ENCODE peak calls at places on chromosome 2, in seven cellular contexts. One of them, this sample, is unnamed.

GRCh38 chr2:95315801-95316411 is 18.8 kb downstream of the KCNIP3 start:
- DNase-seq in non-pigmented ciliary epithelial cell: peak; percentile 30
- DNase-seq in fibroblast of pulmonary artery: peak; percentile 27
- DNase-seq in SK-MEL-5: no peak
- DNase-seq in effector CD4-positive, alpha-beta T cell: no peak
- DNase-seq in tibial nerve: no peak
- DNase-seq in osteocyte: no peak
- DNase-seq in this sample: no peak

GRCh38 chr2:36290306-36290705 is 65.3 kb upstream of the CRIM1 start:
- DNase-seq in non-pigmented ciliary epithelial cell: no peak
- DNase-seq in fibroblast of pulmonary artery: no peak
- DNase-seq in SK-MEL-5: no peak
- DNase-seq in effector CD4-positive, alpha-beta T cell: no peak
- DNase-seq in tibial nerve: no peak
- DNase-seq in osteocyte: no peak
- DNase-seq in this sample: no peak

GRCh38 chr2:154452906-154453493 is 245.5 kb upstream of the KCNJ3 start:
- DNase-seq in non-pigmented ciliary epithelial cell: no peak
- DNase-seq in fibroblast of pulmonary artery: peak; percentile 29
- DNase-seq in SK-MEL-5: peak; percentile 51
- DNase-seq in effector CD4-positive, alpha-beta T cell: no peak
- DNase-seq in tibial nerve: no peak
- DNase-seq in osteocyte: no peak
- DNase-seq in this sample: no peak

GRCh38 chr2:30235008-30235655 is 3.8 kb downstream of the LBH start:
- DNase-seq in non-pigmented ciliary epithelial cell: no peak
- DNase-seq in fibroblast of pulmonary artery: no peak
- DNase-seq in SK-MEL-5: no peak
- DNase-seq in effector CD4-positive, alpha-beta T cell: peak; percentile 48
- DNase-seq in tibial nerve: no peak
- DNase-seq in osteocyte: no peak
- DNase-seq in this sample: no peak

GRCh38 chr2:129252781-129253460 is 726.5 kb upstream of the RAB6C start:
- DNase-seq in non-pigmented ciliary epithelial cell: no peak
- DNase-seq in fibroblast of pulmonary artery: no peak
- DNase-seq in SK-MEL-5: no peak
- DNase-seq in effector CD4-positive, alpha-beta T cell: no peak
- DNase-seq in tibial nerve: no peak
- DNase-seq in osteocyte: no peak
- DNase-seq in this sample: no peak

GRCh38 chr2:65077898-65078297 is 21.7 kb downstream of the CEP68 start:
- DNase-seq in non-pigmented ciliary epithelial cell: no peak
- DNase-seq in fibroblast of pulmonary artery: no peak
- DNase-seq in SK-MEL-5: no peak
- DNase-seq in effector CD4-positive, alpha-beta T cell: no peak
- DNase-seq in tibial nerve: no peak
- DNase-seq in osteocyte: peak; percentile 59
- DNase-seq in this sample: no peak

GRCh38 chr2:218282173-218282991 is 9.9 kb downstream of the TMBIM1 start:
- DNase-seq in non-pigmented ciliary epithelial cell: no peak
- DNase-seq in fibroblast of pulmonary artery: no peak
- DNase-seq in SK-MEL-5: no peak
- DNase-seq in effector CD4-positive, alpha-beta T cell: no peak
- DNase-seq in tibial nerve: no peak
- DNase-seq in osteocyte: no peak
- DNase-seq in this sample: no peak

GRCh38 chr2:101418704-101419663 is 31.7 kb upstream of the CREG2 start:
- DNase-seq in non-pigmented ciliary epithelial cell: no peak
- DNase-seq in fibroblast of pulmonary artery: peak; percentile 85
- DNase-seq in SK-MEL-5: peak; percentile 74
- DNase-seq in effector CD4-positive, alpha-beta T cell: peak; percentile 54
- DNase-seq in tibial nerve: no peak
- DNase-seq in osteocyte: peak; percentile 80
- DNase-seq in this sample: no peak

GRCh38 chr2:207257291-207258190 is 91.8 kb upstream of the KLF7 start:
- DNase-seq in non-pigmented ciliary epithelial cell: no peak
- DNase-seq in fibroblast of pulmonary artery: no peak
- DNase-seq in SK-MEL-5: no peak
- DNase-seq in effector CD4-positive, alpha-beta T cell: no peak
- DNase-seq in tibial nerve: no peak
- DNase-seq in osteocyte: no peak
- DNase-seq in this sample: no peak

GRCh38 chr2:98664323-98664722 is 55.9 kb downstream of the UNC50 start:
- DNase-seq in non-pigmented ciliary epithelial cell: no peak
- DNase-seq in fibroblast of pulmonary artery: no peak
- DNase-seq in SK-MEL-5: no peak
- DNase-seq in effector CD4-positive, alpha-beta T cell: peak; percentile 46
- DNase-seq in tibial nerve: no peak
- DNase-seq in osteocyte: no peak
- DNase-seq in this sample: no peak

GRCh38 chr2:223853425-223853837 is 16.0 kb upstream of the AP1S3 start:
- DNase-seq in non-pigmented ciliary epithelial cell: peak; percentile 18
- DNase-seq in fibroblast of pulmonary artery: no peak
- DNase-seq in SK-MEL-5: no peak
- DNase-seq in effector CD4-positive, alpha-beta T cell: no peak
- DNase-seq in tibial nerve: no peak
- DNase-seq in osteocyte: no peak
- DNase-seq in this sample: no peak

GRCh38 chr2:42123426-42123825 is 45.7 kb upstream of the EML4 start:
- DNase-seq in non-pigmented ciliary epithelial cell: no peak
- DNase-seq in fibroblast of pulmonary artery: no peak
- DNase-seq in SK-MEL-5: no peak
- DNase-seq in effector CD4-positive, alpha-beta T cell: no peak
- DNase-seq in tibial nerve: no peak
- DNase-seq in osteocyte: peak; percentile 21
- DNase-seq in this sample: no peak

GRCh38 chr2:133200684-133201421 is 367.4 kb downstream of the NCKAP5 start:
- DNase-seq in non-pigmented ciliary epithelial cell: peak; percentile 88
- DNase-seq in fibroblast of pulmonary artery: peak; percentile 82
- DNase-seq in SK-MEL-5: peak; percentile 49
- DNase-seq in effector CD4-positive, alpha-beta T cell: no peak
- DNase-seq in tibial nerve: no peak
- DNase-seq in osteocyte: no peak
- DNase-seq in this sample: peak; percentile 91

GRCh38 chr2:106030287-106031268 is 163.5 kb downstream of the UXS1 start:
- DNase-seq in non-pigmented ciliary epithelial cell: peak; percentile 31
- DNase-seq in fibroblast of pulmonary artery: peak; percentile 88
- DNase-seq in SK-MEL-5: no peak
- DNase-seq in effector CD4-positive, alpha-beta T cell: no peak
- DNase-seq in tibial nerve: no peak
- DNase-seq in osteocyte: no peak
- DNase-seq in this sample: peak; percentile 85

GRCh38 chr2:58916127-58916526 is 675.0 kb upstream of the FANCL start:
- DNase-seq in non-pigmented ciliary epithelial cell: no peak
- DNase-seq in fibroblast of pulmonary artery: no peak
- DNase-seq in SK-MEL-5: no peak
- DNase-seq in effector CD4-positive, alpha-beta T cell: no peak
- DNase-seq in tibial nerve: no peak
- DNase-seq in osteocyte: no peak
- DNase-seq in this sample: no peak

GRCh38 chr2:45311559-45311958 is 299.5 kb downstream of the SRBD1 start:
- DNase-seq in non-pigmented ciliary epithelial cell: no peak
- DNase-seq in fibroblast of pulmonary artery: no peak
- DNase-seq in SK-MEL-5: no peak
- DNase-seq in effector CD4-positive, alpha-beta T cell: no peak
- DNase-seq in tibial nerve: no peak
- DNase-seq in osteocyte: no peak
- DNase-seq in this sample: no peak

GRCh38 chr2:163736433-163737168 is 793 bp upstream of the FIGN start:
- DNase-seq in non-pigmented ciliary epithelial cell: no peak
- DNase-seq in fibroblast of pulmonary artery: peak; percentile 39
- DNase-seq in SK-MEL-5: peak; percentile 60
- DNase-seq in effector CD4-positive, alpha-beta T cell: no peak
- DNase-seq in tibial nerve: peak; percentile 15
- DNase-seq in osteocyte: peak; percentile 86
- DNase-seq in this sample: no peak

GRCh38 chr2:9191044-9191481 is 15.5 kb upstream of the ASAP2 start:
- DNase-seq in non-pigmented ciliary epithelial cell: peak; percentile 76
- DNase-seq in fibroblast of pulmonary artery: peak; percentile 95
- DNase-seq in SK-MEL-5: peak; percentile 98
- DNase-seq in effector CD4-positive, alpha-beta T cell: no peak
- DNase-seq in tibial nerve: peak; percentile 67
- DNase-seq in osteocyte: peak; percentile 97
- DNase-seq in this sample: peak; percentile 86

GRCh38 chr2:75657794-75658193 is 11.2 kb downstream of the MRPL19 start:
- DNase-seq in non-pigmented ciliary epithelial cell: no peak
- DNase-seq in fibroblast of pulmonary artery: no peak
- DNase-seq in SK-MEL-5: no peak
- DNase-seq in effector CD4-positive, alpha-beta T cell: no peak
- DNase-seq in tibial nerve: no peak
- DNase-seq in osteocyte: no peak
- DNase-seq in this sample: no peak

GRCh38 chr2:179898873-179899272 is 37.5 kb upstream of the ZNF385B start:
- DNase-seq in non-pigmented ciliary epithelial cell: no peak
- DNase-seq in fibroblast of pulmonary artery: peak; percentile 37
- DNase-seq in SK-MEL-5: peak; percentile 79
- DNase-seq in effector CD4-positive, alpha-beta T cell: no peak
- DNase-seq in tibial nerve: no peak
- DNase-seq in osteocyte: no peak
- DNase-seq in this sample: no peak

GRCh38 chr2:180999274-180999964 is 19.0 kb downstream of the UBE2E3 start:
- DNase-seq in non-pigmented ciliary epithelial cell: no peak
- DNase-seq in fibroblast of pulmonary artery: peak; percentile 49
- DNase-seq in SK-MEL-5: no peak
- DNase-seq in effector CD4-positive, alpha-beta T cell: no peak
- DNase-seq in tibial nerve: no peak
- DNase-seq in osteocyte: no peak
- DNase-seq in this sample: no peak

GRCh38 chr2:25155401-25155800 is 13.0 kb downstream of the POMC start:
- DNase-seq in non-pigmented ciliary epithelial cell: no peak
- DNase-seq in fibroblast of pulmonary artery: no peak
- DNase-seq in SK-MEL-5: no peak
- DNase-seq in effector CD4-positive, alpha-beta T cell: no peak
- DNase-seq in tibial nerve: no peak
- DNase-seq in osteocyte: no peak
- DNase-seq in this sample: no peak

GRCh38 chr2:28665041-28665704 is 86.5 kb upstream of the PPP1CB start:
- DNase-seq in non-pigmented ciliary epithelial cell: no peak
- DNase-seq in fibroblast of pulmonary artery: peak; percentile 93
- DNase-seq in SK-MEL-5: no peak
- DNase-seq in effector CD4-positive, alpha-beta T cell: no peak
- DNase-seq in tibial nerve: no peak
- DNase-seq in osteocyte: peak; percentile 87
- DNase-seq in this sample: peak; percentile 87

GRCh38 chr2:241796610-241797138 is 12.3 kb upstream of the NEU4 start:
- DNase-seq in non-pigmented ciliary epithelial cell: no peak
- DNase-seq in fibroblast of pulmonary artery: no peak
- DNase-seq in SK-MEL-5: no peak
- DNase-seq in effector CD4-positive, alpha-beta T cell: no peak
- DNase-seq in tibial nerve: peak; percentile 11
- DNase-seq in osteocyte: no peak
- DNase-seq in this sample: no peak

GRCh38 chr2:70656421-70657010 is 102.9 kb upstream of the TGFA start:
- DNase-seq in non-pigmented ciliary epithelial cell: no peak
- DNase-seq in fibroblast of pulmonary artery: no peak
- DNase-seq in SK-MEL-5: no peak
- DNase-seq in effector CD4-positive, alpha-beta T cell: no peak
- DNase-seq in tibial nerve: no peak
- DNase-seq in osteocyte: peak; percentile 69
- DNase-seq in this sample: no peak

GRCh38 chr2:127664065-127664894 is 11.1 kb downstream of the LIMS2 start:
- DNase-seq in non-pigmented ciliary epithelial cell: no peak
- DNase-seq in fibroblast of pulmonary artery: no peak
- DNase-seq in SK-MEL-5: no peak
- DNase-seq in effector CD4-positive, alpha-beta T cell: no peak
- DNase-seq in tibial nerve: no peak
- DNase-seq in osteocyte: no peak
- DNase-seq in this sample: no peak

GRCh38 chr2:224221455-224221913 is 180.4 kb downstream of the FAM124B start:
- DNase-seq in non-pigmented ciliary epithelial cell: peak; percentile 77
- DNase-seq in fibroblast of pulmonary artery: peak; percentile 93
- DNase-seq in SK-MEL-5: peak; percentile 76
- DNase-seq in effector CD4-positive, alpha-beta T cell: no peak
- DNase-seq in tibial nerve: no peak
- DNase-seq in osteocyte: no peak
- DNase-seq in this sample: peak; percentile 82

GRCh38 chr2:45759310-45759851 is 107.9 kb downstream of the PRKCE start:
- DNase-seq in non-pigmented ciliary epithelial cell: no peak
- DNase-seq in fibroblast of pulmonary artery: peak; percentile 26
- DNase-seq in SK-MEL-5: no peak
- DNase-seq in effector CD4-positive, alpha-beta T cell: no peak
- DNase-seq in tibial nerve: no peak
- DNase-seq in osteocyte: no peak
- DNase-seq in this sample: no peak

GRCh38 chr2:31523871-31524492 is 56.8 kb downstream of the SRD5A2 start:
- DNase-seq in non-pigmented ciliary epithelial cell: peak; percentile 13
- DNase-seq in fibroblast of pulmonary artery: peak; percentile 68
- DNase-seq in SK-MEL-5: peak; percentile 79
- DNase-seq in effector CD4-positive, alpha-beta T cell: peak; percentile 34
- DNase-seq in tibial nerve: no peak
- DNase-seq in osteocyte: no peak
- DNase-seq in this sample: peak; percentile 13

GRCh38 chr2:197915548-197916265 is 111.3 kb downstream of the PLCL1 start:
- DNase-seq in non-pigmented ciliary epithelial cell: peak; percentile 49
- DNase-seq in fibroblast of pulmonary artery: peak; percentile 95
- DNase-seq in SK-MEL-5: no peak
- DNase-seq in effector CD4-positive, alpha-beta T cell: no peak
- DNase-seq in tibial nerve: no peak
- DNase-seq in osteocyte: no peak
- DNase-seq in this sample: peak; percentile 64